ENCODE peak calls at places on chromosomes 6 and 20, in ten cellular contexts. One of them, this sample, is unnamed.

GRCh38 chr6:169074551-169074950 is 179.1 kb downstream of the THBS2 start:
- DNase-seq in astrocyte of the hippocampus: peak
- DNase-seq in aorta: no peak
- DNase-seq in PC-9: no peak
- DNase-seq in AG10803: no peak
- DNase-seq in uterus: no peak
- DNase-seq in A549: no peak
- DNase-seq in activated B cell treated with CpG ODN at 0.5 μM for 24 hours: no peak
- DNase-seq in lower lobe of right lung: no peak
- DNase-seq in GM23248: peak
- DNase-seq in this sample: no peak

GRCh38 chr6:47690209-47690608 is 8.2 kb upstream of the ADGRF4 start:
- DNase-seq in astrocyte of the hippocampus: no peak
- DNase-seq in aorta: no peak
- DNase-seq in PC-9: no peak
- DNase-seq in AG10803: no peak
- DNase-seq in uterus: no peak
- DNase-seq in A549: no peak
- DNase-seq in activated B cell treated with CpG ODN at 0.5 μM for 24 hours: no peak
- DNase-seq in lower lobe of right lung: no peak
- DNase-seq in GM23248: no peak
- DNase-seq in this sample: peak

GRCh38 chr20:44056010-44056698 is 130.8 kb downstream of the JPH2 start:
- DNase-seq in astrocyte of the hippocampus: peak
- DNase-seq in aorta: peak
- DNase-seq in PC-9: no peak
- DNase-seq in AG10803: no peak
- DNase-seq in uterus: no peak
- DNase-seq in A549: peak
- DNase-seq in activated B cell treated with CpG ODN at 0.5 μM for 24 hours: no peak
- DNase-seq in lower lobe of right lung: no peak
- DNase-seq in GM23248: no peak
- DNase-seq in this sample: peak

GRCh38 chr6:35496851-35497570 is at the start of gene TEAD3:
- DNase-seq in astrocyte of the hippocampus: peak
- DNase-seq in aorta: no peak
- DNase-seq in PC-9: peak
- DNase-seq in AG10803: peak
- DNase-seq in uterus: peak
- DNase-seq in A549: peak
- DNase-seq in activated B cell treated with CpG ODN at 0.5 μM for 24 hours: peak
- DNase-seq in lower lobe of right lung: peak
- DNase-seq in GM23248: peak
- DNase-seq in this sample: peak

GRCh38 chr6:133806358-133806757 is 82.6 kb upstream of the TCF21 start:
- DNase-seq in astrocyte of the hippocampus: no peak
- DNase-seq in aorta: no peak
- DNase-seq in PC-9: no peak
- DNase-seq in AG10803: no peak
- DNase-seq in uterus: no peak
- DNase-seq in A549: no peak
- DNase-seq in activated B cell treated with CpG ODN at 0.5 μM for 24 hours: no peak
- DNase-seq in lower lobe of right lung: no peak
- DNase-seq in GM23248: peak
- DNase-seq in this sample: no peak

GRCh38 chr6:137867685-137868509 is 838 bp downstream of the TNFAIP3 start:
- DNase-seq in astrocyte of the hippocampus: peak
- DNase-seq in aorta: peak
- DNase-seq in PC-9: peak
- DNase-seq in AG10803: peak
- DNase-seq in uterus: no peak
- DNase-seq in A549: no peak
- DNase-seq in activated B cell treated with CpG ODN at 0.5 μM for 24 hours: peak
- DNase-seq in lower lobe of right lung: peak
- DNase-seq in GM23248: peak
- DNase-seq in this sample: peak

GRCh38 chr20:25327521-25328235 is 63.0 kb downstream of the ABHD12 start:
- DNase-seq in astrocyte of the hippocampus: no peak
- DNase-seq in aorta: no peak
- DNase-seq in PC-9: no peak
- DNase-seq in AG10803: no peak
- DNase-seq in uterus: no peak
- DNase-seq in A549: no peak
- DNase-seq in activated B cell treated with CpG ODN at 0.5 μM for 24 hours: no peak
- DNase-seq in lower lobe of right lung: no peak
- DNase-seq in GM23248: peak
- DNase-seq in this sample: no peak

GRCh38 chr6:121523628-121524027 is 88.2 kb downstream of the GJA1 start:
- DNase-seq in astrocyte of the hippocampus: peak
- DNase-seq in aorta: no peak
- DNase-seq in PC-9: no peak
- DNase-seq in AG10803: no peak
- DNase-seq in uterus: no peak
- DNase-seq in A549: no peak
- DNase-seq in activated B cell treated with CpG ODN at 0.5 μM for 24 hours: no peak
- DNase-seq in lower lobe of right lung: no peak
- DNase-seq in GM23248: no peak
- DNase-seq in this sample: no peak

GRCh38 chr6:138571174-138571573 is 71.9 kb upstream of the NHSL1 start:
- DNase-seq in astrocyte of the hippocampus: peak
- DNase-seq in aorta: no peak
- DNase-seq in PC-9: no peak
- DNase-seq in AG10803: no peak
- DNase-seq in uterus: no peak
- DNase-seq in A549: no peak
- DNase-seq in activated B cell treated with CpG ODN at 0.5 μM for 24 hours: no peak
- DNase-seq in lower lobe of right lung: no peak
- DNase-seq in GM23248: no peak
- DNase-seq in this sample: no peak

GRCh38 chr6:142058216-142058925 is 74.4 kb upstream of the GJE1 start:
- DNase-seq in astrocyte of the hippocampus: no peak
- DNase-seq in aorta: no peak
- DNase-seq in PC-9: no peak
- DNase-seq in AG10803: peak
- DNase-seq in uterus: no peak
- DNase-seq in A549: no peak
- DNase-seq in activated B cell treated with CpG ODN at 0.5 μM for 24 hours: no peak
- DNase-seq in lower lobe of right lung: no peak
- DNase-seq in GM23248: no peak
- DNase-seq in this sample: no peak

GRCh38 chr6:76073281-76073680 is 819 bp upstream of the IMPG1 start:
- DNase-seq in astrocyte of the hippocampus: no peak
- DNase-seq in aorta: no peak
- DNase-seq in PC-9: no peak
- DNase-seq in AG10803: no peak
- DNase-seq in uterus: no peak
- DNase-seq in A549: no peak
- DNase-seq in activated B cell treated with CpG ODN at 0.5 μM for 24 hours: no peak
- DNase-seq in lower lobe of right lung: no peak
- DNase-seq in GM23248: no peak
- DNase-seq in this sample: no peak

GRCh38 chr20:17992847-17993508 is 24.2 kb downstream of the MGME1 start:
- DNase-seq in astrocyte of the hippocampus: no peak
- DNase-seq in aorta: no peak
- DNase-seq in PC-9: no peak
- DNase-seq in AG10803: no peak
- DNase-seq in uterus: no peak
- DNase-seq in A549: no peak
- DNase-seq in activated B cell treated with CpG ODN at 0.5 μM for 24 hours: no peak
- DNase-seq in lower lobe of right lung: no peak
- DNase-seq in GM23248: no peak
- DNase-seq in this sample: peak